ENCODE peak calls at places on chromosomes 7 and 10, in four cellular contexts. T, D, X and Q are unnamed samples. For H3K4me1 and H3K36me3, the result is how much of the 10 kb centered on the place peaks cover.

GRCh38 chr10:112804036-112804435 is 146.0 kb upstream of the TCF7L2 start:
- DNase-seq in T (no peak), D (no peak), X (no peak), Q (no peak)

GRCh38 chr7:157021893-157022680 is 11.6 kb upstream of the MNX1 start:
- DNase-seq in T (no peak), D (no peak), X (no peak), Q (no peak)

GRCh38 chr7:71454981-71455380 is 323.0 kb downstream of the GALNT17 start:
- DNase-seq in T (no peak), D (no peak), X (no peak), Q (no peak)

GRCh38 chr7:158420591-158421340 is 166.9 kb downstream of the PTPRN2 start:
- DNase-seq in T (no peak), D (no peak), X (no peak), Q (no peak)

GRCh38 chr10:92571649-92572048 is 2.2 kb downstream of the IDE start:
- DNase-seq in T (no peak), D (no peak), X (peak), Q (no peak)

GRCh38 chr10:84247496-84247895 is 2.6 kb downstream of the RGR start:
- DNase-seq in T (no peak), D (no peak), X (no peak), Q (no peak)

GRCh38 chr10:92995509-92995908 is 65.1 kb upstream of the CYP26C1 start:
- DNase-seq in T (no peak), D (no peak), X (no peak), Q (no peak)

GRCh38 chr7:150824379-150825177 is 24.0 kb downstream of the TMEM176A start:
- DNase-seq in T (no peak), D (no peak), X (no peak), Q (no peak)

GRCh38 chr10:70222340-70222794 is 10.9 kb downstream of the PPA1 start:
- DNase-seq in T (peak), D (no peak), X (peak), Q (no peak)

GRCh38 chr7:133623716-133624115 is 370.8 kb downstream of the EXOC4 start:
- DNase-seq in T (no peak), D (no peak), X (no peak), Q (no peak)

GRCh38 chr10:127872871-127873600 is 19.7 kb downstream of the CLRN3 start:
- DNase-seq in T (no peak), D (no peak), X (no peak), Q (no peak)

GRCh38 chr10:47214520-47214919 is 85.5 kb upstream of the GDF10 start:
- DNase-seq in T (no peak), D (no peak), X (peak), Q (no peak)

GRCh38 chr7:44959433-44959951 is 19.3 kb downstream of the MYO1G start:
- DNase-seq in T (no peak), D (no peak), X (peak), Q (no peak)

GRCh38 chr7:144519900-144520299 is 116.4 kb upstream of the NOBOX start:
- DNase-seq in T (no peak), D (no peak), X (no peak), Q (no peak)

GRCh38 chr10:50437248-50437647 is 185.9 kb upstream of the ASAH2 start:
- DNase-seq in T (no peak), D (no peak), X (no peak), Q (no peak)

GRCh38 chr10:117320050-117320665 is 55.1 kb downstream of the PDZD8 start:
- DNase-seq in T (no peak), D (peak), X (peak), Q (no peak)

GRCh38 chr7:25989140-25989705 is 162.8 kb upstream of the NFE2L3 start:
- DNase-seq in T (no peak), D (no peak), X (no peak), Q (no peak)

GRCh38 chr7:121504478-121504877 is 108.4 kb upstream of the FAM3C start:
- DNase-seq in T (no peak), D (no peak), X (peak), Q (no peak)

GRCh38 chr7:110442386-110442837 is 648.5 kb upstream of the LRRN3 start:
- DNase-seq in T (peak), D (peak), X (peak), Q (peak)

GRCh38 chr7:99406557-99406956 is 1.8 kb downstream of the PDAP1 start:
- DNase-seq in T (no peak), D (peak), X (no peak), Q (no peak)
- H3K4me1 ChIP-seq in T (under half), D (under half), X (under half), Q (under half)

GRCh38 chr7:138556771-138557484 is 96.9 kb downstream of the TRIM24 start:
- DNase-seq in T (no peak), D (peak), X (no peak), Q (no peak)

GRCh38 chr7:138554674-138555073 is 94.6 kb downstream of the TRIM24 start:
- DNase-seq in T (no peak), D (no peak), X (no peak), Q (no peak)

GRCh38 chr7:138559448-138559847 is 99.4 kb downstream of the TRIM24 start:
- DNase-seq in T (no peak), D (no peak), X (no peak), Q (no peak)

GRCh38 chr7:138553805-138554204 is 93.7 kb downstream of the TRIM24 start:
- DNase-seq in T (no peak), D (no peak), X (no peak), Q (no peak)

DNA sequence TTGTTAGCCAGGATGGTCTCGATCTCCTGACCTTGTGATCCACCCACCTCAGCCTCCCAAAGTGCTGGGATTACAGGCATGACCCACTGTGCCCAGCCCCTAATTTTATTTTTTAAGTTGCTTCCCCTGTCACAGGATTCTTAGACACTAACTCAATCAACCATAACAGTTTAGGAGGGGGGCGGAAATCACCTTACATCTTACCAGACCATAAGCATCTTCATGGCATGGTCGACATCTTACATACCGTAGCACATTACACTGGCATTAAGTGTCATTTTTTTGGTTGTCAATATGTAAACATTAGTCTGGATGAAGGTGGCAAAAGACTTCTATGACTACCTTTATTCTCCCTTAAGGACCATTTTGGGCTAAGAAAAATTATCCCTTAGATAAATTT is 95.6 kb downstream of the TRIM24 start:
- DNase-seq in T (no peak), D (no peak), X (no peak), Q (no peak)
- H3K36me3 ChIP-seq in T (under half), D (half or more), X (under half), Q (half or more)

DNA sequence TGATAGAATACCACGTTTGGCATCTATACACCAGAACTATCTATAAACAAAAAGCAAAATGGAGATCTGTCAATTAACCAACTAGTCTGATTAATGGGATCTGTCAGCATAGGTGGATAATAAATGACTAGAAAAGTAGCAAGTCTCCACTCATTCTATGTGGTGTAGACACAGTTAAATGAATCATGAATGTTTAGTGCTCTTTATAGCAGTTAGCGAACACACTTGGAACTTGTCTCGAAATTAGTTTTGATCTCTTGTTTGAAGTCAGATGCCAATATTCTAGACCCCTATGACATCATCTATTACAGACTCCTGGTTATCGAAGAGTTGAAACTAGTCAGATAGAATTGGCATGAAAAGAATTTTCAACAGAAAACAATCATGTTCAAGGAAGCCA is 259.7 kb downstream of the AHR start:
- DNase-seq in T (no peak), D (no peak), X (no peak), Q (no peak)
- H3K4me3 ChIP-seq in T (no peak), D (no peak), X (no peak), Q (no peak)

GRCh38 chr10:90805211-90805610 is 52.6 kb downstream of the HTR7 start:
- DNase-seq in T (no peak), D (no peak), X (no peak), Q (no peak)
- H3K4me1 ChIP-seq in T (under half), D (under half), X (under half), Q (under half)

DNA sequence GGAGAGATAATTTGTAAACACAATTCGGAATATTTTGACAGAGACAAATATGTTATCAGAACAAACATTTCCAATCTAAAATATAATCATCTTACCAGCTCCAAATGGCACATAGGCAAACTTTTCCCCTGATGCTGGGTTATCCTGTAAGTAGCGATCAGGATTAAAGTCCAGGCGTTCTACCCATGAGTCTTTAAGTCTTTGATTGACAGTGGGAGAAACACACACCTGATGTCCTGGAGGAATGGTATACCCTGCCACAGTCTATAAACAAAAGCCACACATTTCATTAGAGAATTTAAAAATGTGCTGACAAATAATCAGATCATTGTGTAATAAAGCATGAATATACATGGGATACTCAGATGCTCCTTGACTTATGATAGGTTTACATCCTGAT is 17.3 kb downstream of the CYP51A1 start:
- DNase-seq in T (no peak), D (no peak), X (no peak), Q (no peak)
- H3K36me3 ChIP-seq in T (under half), D (half or more), X (under half), Q (under half)